ENCODE peak calls at places on chromosomes 6 and 20, in seven cellular contexts. I is upper lobe of right lung; K is CD4-positive, CD25-positive, alpha-beta regulatory T cell; A is mesenchymal stem cell; D is mammary epithelial cell; Q is tibial artery; O is iPS DF 6.9. L is an unnamed sample.

GRCh38 chr6:170516783-170517616 is 36.1 kb downstream of the PSMB1 start:
- DNase-seq in I (no peak), K (peak; percentile 52), A (peak; percentile 78), D (peak; percentile 68), Q (peak; percentile 42), O (peak; percentile 35), L (no peak)

GRCh38 chr20:13819885-13820645 is 35.2 kb downstream of the NDUFAF5 start:
- DNase-seq in I (no peak), K (peak; percentile 26), A (peak; percentile 54), D (peak; percentile 74), Q (no peak), O (no peak), L (no peak)

GRCh38 chr6:157762636-157763035 is 60.4 kb upstream of the SNX9 start:
- DNase-seq in I (no peak), K (no peak), A (no peak), D (no peak), Q (no peak), O (no peak), L (no peak)

GRCh38 chr6:139881728-139882211 is 507.3 kb upstream of the CITED2 start:
- DNase-seq in I (no peak), K (peak; percentile 9), A (peak; percentile 50), D (peak; percentile 30), Q (no peak), O (peak; percentile 41), L (no peak)

GRCh38 chr6:117547688-117548621 is 54.4 kb downstream of the GOPC start:
- DNase-seq in I (peak; percentile 65), K (peak; percentile 40), A (peak; percentile 69), D (no peak), Q (peak; percentile 57), O (no peak), L (peak; percentile 23)

GRCh38 chr20:51128198-51128597 is 105.3 kb upstream of the KCNG1 start:
- DNase-seq in I (no peak), K (no peak), A (peak; percentile 92), D (peak; percentile 84), Q (no peak), O (no peak), L (no peak)

GRCh38 chr6:64777941-64778785 is 928.9 kb downstream of the EYS start:
- DNase-seq in I (no peak), K (no peak), A (peak; percentile 12), D (no peak), Q (no peak), O (no peak), L (no peak)

GRCh38 chr6:23175391-23175790 is 606.0 kb downstream of the HDGFL1 start:
- DNase-seq in I (no peak), K (no peak), A (peak; percentile 80), D (no peak), Q (no peak), O (no peak), L (no peak)

GRCh38 chr6:17457405-17457804 is 64.0 kb downstream of the CAP2 start:
- DNase-seq in I (no peak), K (no peak), A (no peak), D (no peak), Q (no peak), O (no peak), L (no peak)

GRCh38 chr20:47418061-47418616 is 61.6 kb upstream of the ZMYND8 start:
- DNase-seq in I (no peak), K (no peak), A (no peak), D (no peak), Q (no peak), O (no peak), L (no peak)

GRCh38 chr20:47413189-47413588 is 56.7 kb upstream of the ZMYND8 start:
- DNase-seq in I (no peak), K (no peak), A (no peak), D (no peak), Q (no peak), O (no peak), L (no peak)

GRCh38 chr20:47421076-47421475 is 64.6 kb upstream of the ZMYND8 start:
- DNase-seq in I (no peak), K (no peak), A (no peak), D (no peak), Q (no peak), O (no peak), L (no peak)

GRCh38 chr20:47419953-47420352 is 63.5 kb upstream of the ZMYND8 start:
- DNase-seq in I (no peak), K (no peak), A (no peak), D (no peak), Q (no peak), O (no peak), L (no peak)

DNA sequence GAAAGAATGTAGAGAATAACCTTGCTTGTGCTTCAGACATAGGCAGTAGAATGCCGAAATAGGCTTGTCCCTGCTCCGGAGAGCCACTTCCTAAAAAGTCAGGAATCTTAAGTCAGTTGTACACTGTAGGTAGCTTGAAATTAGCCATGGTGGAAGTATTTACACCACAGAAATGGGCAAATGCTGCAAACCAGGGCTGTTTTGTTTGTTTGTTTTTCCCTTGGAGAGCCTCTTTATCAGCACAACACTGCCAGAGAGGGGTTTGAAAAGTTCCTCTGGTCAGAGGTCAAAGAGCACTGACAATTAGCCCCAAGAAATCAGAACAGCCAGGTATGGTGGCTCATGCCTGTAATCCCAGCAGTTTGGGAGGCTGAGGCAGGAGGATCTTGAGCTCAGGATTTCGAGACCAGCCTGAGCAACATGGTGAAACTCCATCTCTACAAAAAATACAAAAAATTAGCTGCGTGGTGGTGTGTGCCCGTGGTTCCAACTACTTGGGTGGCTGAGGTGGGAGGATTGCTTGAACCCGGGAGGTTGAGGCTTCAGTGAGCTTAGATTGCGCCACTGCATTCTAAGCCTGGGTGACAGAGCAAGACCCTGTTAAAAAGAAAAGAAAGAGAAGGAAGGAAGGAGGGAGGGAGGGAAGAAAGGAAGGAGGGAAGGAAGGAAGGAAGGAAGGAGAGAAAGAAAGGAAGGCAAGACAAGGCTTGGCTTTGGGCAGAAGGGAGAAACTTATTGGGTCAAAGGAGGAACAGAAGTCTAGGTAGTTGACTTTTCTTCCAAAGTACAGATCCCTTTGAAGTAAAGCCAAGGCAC is 61.0 kb upstream of the ZMYND8 start:
- DNase-seq in I (no peak), K (no peak), A (no peak), D (no peak), Q (no peak), O (no peak), L (no peak)
- H3K4me1 ChIP-seq in I (peaks cover 15% of the 10 kb centered on the region), K (peaks cover 31% of the 10 kb centered on the region), A (no peaks in the 10 kb centered on the region), D (no peaks in the 10 kb centered on the region), Q (no peaks in the 10 kb centered on the region), O (no peaks in the 10 kb centered on the region), L (no peaks in the 10 kb centered on the region)

DNA sequence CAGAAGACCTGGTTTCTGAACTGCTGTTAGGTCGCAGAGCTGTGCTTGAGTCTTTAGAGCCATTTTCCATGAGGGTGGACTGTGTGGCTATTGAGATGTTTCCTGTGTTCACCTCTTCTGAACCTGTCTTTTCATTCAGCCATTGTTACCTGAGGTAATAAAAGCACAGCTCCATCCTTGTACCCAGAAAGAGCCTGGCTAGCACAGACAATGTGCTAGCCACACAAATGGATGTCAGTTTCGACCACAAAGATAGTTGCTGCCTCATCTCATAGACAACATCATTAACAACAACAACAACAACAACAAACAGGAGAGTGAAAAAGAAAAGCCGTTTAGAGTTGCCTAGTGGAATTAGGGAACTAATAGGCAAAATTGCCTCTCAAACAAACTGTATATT is 114.7 kb downstream of the MYO6 start:
- DNase-seq in I (no peak), K (no peak), A (no peak), D (no peak), Q (no peak), O (no peak), L (no peak)
- H3K27ac ChIP-seq in I (no peak overlapping the region), K (no peak overlapping the region), A (no peak overlapping the region), D (no peak overlapping the region), Q (no peak overlapping the region), O (no peak overlapping the region), L (no peak overlapping the region)

GRCh38 chr6:11367638-11368199 is 135.3 kb upstream of the NEDD9 start:
- DNase-seq in I (no peak), K (no peak), A (no peak), D (no peak), Q (no peak), O (no peak), L (no peak)
- H3K4me1 ChIP-seq in I (peaks cover 61% of the 10 kb centered on the region), K (peaks cover 27% of the 10 kb centered on the region), A (peaks cover 15% of the 10 kb centered on the region), D (peaks cover 46% of the 10 kb centered on the region), Q (no peaks in the 10 kb centered on the region), O (no peaks in the 10 kb centered on the region), L (peaks cover 56% of the 10 kb centered on the region)

GRCh38 chr6:138331444-138331843 is 46.3 kb upstream of the SMIM28 start:
- DNase-seq in I (no peak), K (no peak), A (no peak), D (no peak), Q (no peak), O (no peak), L (no peak)

GRCh38 chr6:138330763-138331162 is 46.9 kb upstream of the SMIM28 start:
- DNase-seq in I (no peak), K (no peak), A (no peak), D (no peak), Q (no peak), O (no peak), L (no peak)

GRCh38 chr6:138323821-138324220 is 53.9 kb upstream of the SMIM28 start:
- DNase-seq in I (no peak), K (no peak), A (no peak), D (no peak), Q (no peak), O (no peak), L (no peak)

GRCh38 chr6:138331984-138332383 is 45.7 kb upstream of the SMIM28 start:
- DNase-seq in I (no peak), K (no peak), A (no peak), D (no peak), Q (no peak), O (no peak), L (no peak)

GRCh38 chr6:138328210-138328609 is 49.5 kb upstream of the SMIM28 start:
- DNase-seq in I (no peak), K (no peak), A (no peak), D (no peak), Q (no peak), O (no peak), L (no peak)
- H3K27ac ChIP-seq in I (no peak overlapping the region), K (no peak overlapping the region), A (no peak overlapping the region), D (no peak overlapping the region), Q (no peak overlapping the region), O (no peak overlapping the region), L (no peak overlapping the region)

GRCh38 chr20:5143856-5144255 is 17.0 kb downstream of the CDS2 start:
- DNase-seq in I (no peak), K (no peak), A (no peak), D (no peak), Q (no peak), O (no peak), L (no peak)
- H3K4me1 ChIP-seq in I (peaks cover 48% of the 10 kb centered on the region), K (peaks cover 3% of the 10 kb centered on the region), A (no peaks in the 10 kb centered on the region), D (no peaks in the 10 kb centered on the region), Q (no peaks in the 10 kb centered on the region), O (no peaks in the 10 kb centered on the region), L (peaks cover 96% of the 10 kb centered on the region)

GRCh38 chr20:63521602-63522001 is 1.0 kb downstream of the PPDPF start:
- DNase-seq in I (no peak), K (no peak), A (peak; percentile 27), D (no peak), Q (no peak), O (no peak), L (no peak)
- H3K27ac ChIP-seq in I (peak overlapping the region; percentile 97), K (peak overlapping the region; percentile 79), A (no peak overlapping the region), D (peak overlapping the region; percentile 52), Q (peak overlapping the region; percentile 97), O (no peak overlapping the region), L (no peak overlapping the region)

DNA sequence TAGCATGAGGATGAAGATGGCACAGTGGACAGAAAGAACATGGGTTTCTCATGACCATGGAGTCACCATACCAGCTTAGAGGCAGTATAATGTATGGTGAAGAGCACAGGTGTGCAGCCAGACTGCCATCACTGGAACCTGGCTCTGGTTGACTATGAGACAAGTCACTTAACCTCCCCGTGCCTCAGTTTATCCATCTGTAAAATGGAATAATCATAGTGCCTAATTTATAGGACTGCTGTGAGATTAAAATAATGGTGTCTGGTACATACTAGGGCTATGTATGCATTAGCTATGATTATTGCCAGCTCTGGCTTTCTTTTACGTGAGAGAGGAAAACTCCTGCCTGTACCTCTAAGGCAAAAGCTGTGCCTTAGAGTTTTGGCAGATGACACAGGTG is 19.4 kb downstream of the SLC35B3 start:
- DNase-seq in I (no peak), K (no peak), A (no peak), D (no peak), Q (no peak), O (no peak), L (no peak)
- H3K4me1 ChIP-seq in I (no peaks in the 10 kb centered on the region), K (no peaks in the 10 kb centered on the region), A (no peaks in the 10 kb centered on the region), D (no peaks in the 10 kb centered on the region), Q (no peaks in the 10 kb centered on the region), O (no peaks in the 10 kb centered on the region), L (no peaks in the 10 kb centered on the region)

L was measured in thoracic aorta.